ENCODE peak calls at places on chromosomes 16 and 17, in nine cellular contexts. Y is GM20000, T is endothelial cell, S is Peyer's patch, I is lung, J is fibroblast of pulmonary artery, D is A549, H is PC-3, E is heart right ventricle. Z is an unnamed sample.

GRCh38 chr17:55588446-55588845 is 77.2 kb upstream of the SMIM36 start:
- DNase-seq in Y (no peak), T (no peak), S (no peak), I (no peak), J (no peak), D (no peak), H (peak; percentile 19), E (no peak), Z (no peak)

GRCh38 chr16:82681592-82681991 is 54.8 kb downstream of the CDH13 start:
- DNase-seq in Y (no peak), T (no peak), S (no peak), I (no peak), J (no peak), D (no peak), H (peak; percentile 67), E (no peak), Z (no peak)

GRCh38 chr16:57882797-57883196 is 80.5 kb upstream of the KIFC3 start:
- DNase-seq in Y (peak; percentile 19), T (no peak), S (no peak), I (no peak), J (no peak), D (no peak), H (no peak), E (no peak), Z (no peak)

GRCh38 chr16:81864646-81865382 is 85.7 kb downstream of the PLCG2 start:
- DNase-seq in Y (no peak), T (no peak), S (no peak), I (no peak), J (no peak), D (no peak), H (no peak), E (no peak), Z (no peak)

GRCh38 chr16:11234884-11235702 is 20.9 kb downstream of the SOCS1 start:
- DNase-seq in Y (no peak), T (no peak), S (no peak), I (no peak), J (no peak), D (no peak), H (no peak), E (no peak), Z (no peak)

GRCh38 chr17:64150237-64151015 is 20.5 kb upstream of the ERN1 start:
- DNase-seq in Y (no peak), T (no peak), S (peak; percentile 55), I (peak; percentile 69), J (peak; percentile 57), D (no peak), H (no peak), E (no peak), Z (no peak)

GRCh38 chr17:8846768-8847211 is 20.7 kb downstream of the PIK3R6 start:
- DNase-seq in Y (no peak), T (no peak), S (no peak), I (no peak), J (peak; percentile 57), D (no peak), H (peak; percentile 35), E (no peak), Z (no peak)

GRCh38 chr17:42179911-42180410 is 981 bp downstream of the KCNH4 start:
- DNase-seq in Y (peak; percentile 60), T (peak; percentile 71), S (no peak), I (no peak), J (peak; percentile 51), D (no peak), H (no peak), E (peak; percentile 31), Z (peak; percentile 32)

GRCh38 chr16:68356249-68356918 is 45.6 kb downstream of the PRMT7 start:
- DNase-seq in Y (peak; percentile 89), T (no peak), S (peak; percentile 54), I (no peak), J (no peak), D (no peak), H (no peak), E (no peak), Z (no peak)

GRCh38 chr16:68354816-68355215 is 44.0 kb downstream of the PRMT7 start:
- DNase-seq in Y (no peak), T (no peak), S (no peak), I (no peak), J (no peak), D (no peak), H (no peak), E (no peak), Z (no peak)

GRCh38 chr16:68356919-68357286 is 46.1 kb downstream of the PRMT7 start:
- DNase-seq in Y (no peak), T (no peak), S (no peak), I (no peak), J (no peak), D (no peak), H (no peak), E (no peak), Z (no peak)

GRCh38 chr16:68357521-68357922 is 46.7 kb downstream of the PRMT7 start:
- DNase-seq in Y (no peak), T (no peak), S (peak; percentile 52), I (no peak), J (no peak), D (no peak), H (no peak), E (no peak), Z (no peak)

DNA sequence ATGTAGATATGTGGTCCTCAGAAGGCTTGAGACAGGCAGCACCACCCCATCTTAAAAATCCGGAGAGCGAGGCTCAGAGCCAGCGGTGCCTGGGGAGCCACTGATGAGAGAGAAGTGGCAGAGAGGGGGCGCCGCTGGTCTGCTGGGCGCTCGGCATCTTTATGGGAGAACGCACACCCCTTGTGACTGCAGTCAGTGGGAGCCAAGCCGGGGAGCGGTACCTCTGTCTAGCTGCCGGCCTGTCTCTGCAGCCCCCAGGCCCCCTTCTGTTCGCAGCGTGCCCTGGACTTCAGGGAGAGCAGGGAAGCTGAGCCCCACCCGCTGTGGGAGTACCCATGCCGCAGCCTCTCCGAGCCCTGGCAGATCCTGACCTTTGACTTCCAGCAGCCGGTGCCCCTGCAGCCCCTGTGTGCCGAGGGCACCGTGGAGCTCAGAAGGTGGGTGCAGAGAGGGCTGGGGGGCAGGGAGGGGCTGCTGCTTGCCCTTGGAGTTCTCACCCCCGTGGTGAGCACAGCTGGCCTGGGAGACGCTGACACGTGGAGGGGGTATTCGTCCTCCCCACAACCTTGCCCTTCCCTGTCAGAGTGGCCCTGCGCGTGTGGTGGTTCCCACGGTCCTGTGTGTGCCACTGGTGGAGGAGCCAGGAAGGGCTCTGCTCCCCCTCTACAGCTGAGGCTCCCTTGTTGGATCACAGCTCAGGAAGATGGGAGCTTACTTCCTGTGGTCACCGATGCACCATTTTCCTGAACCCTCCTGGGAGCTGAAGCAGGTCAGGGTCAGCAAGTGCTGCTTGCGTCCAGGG is 44.8 kb downstream of the PRMT7 start:
- DNase-seq in Y (no peak), T (no peak), S (no peak), I (no peak), J (no peak), D (no peak), H (no peak), E (no peak), Z (no peak)
- TF ChIP-seq CTCF in Y (no peak), T (no peak), S (no peak), I (no peak), J (no peak), D (no peak), H (peak; percentile 33), E (no peak), Z (no peak)

DNA sequence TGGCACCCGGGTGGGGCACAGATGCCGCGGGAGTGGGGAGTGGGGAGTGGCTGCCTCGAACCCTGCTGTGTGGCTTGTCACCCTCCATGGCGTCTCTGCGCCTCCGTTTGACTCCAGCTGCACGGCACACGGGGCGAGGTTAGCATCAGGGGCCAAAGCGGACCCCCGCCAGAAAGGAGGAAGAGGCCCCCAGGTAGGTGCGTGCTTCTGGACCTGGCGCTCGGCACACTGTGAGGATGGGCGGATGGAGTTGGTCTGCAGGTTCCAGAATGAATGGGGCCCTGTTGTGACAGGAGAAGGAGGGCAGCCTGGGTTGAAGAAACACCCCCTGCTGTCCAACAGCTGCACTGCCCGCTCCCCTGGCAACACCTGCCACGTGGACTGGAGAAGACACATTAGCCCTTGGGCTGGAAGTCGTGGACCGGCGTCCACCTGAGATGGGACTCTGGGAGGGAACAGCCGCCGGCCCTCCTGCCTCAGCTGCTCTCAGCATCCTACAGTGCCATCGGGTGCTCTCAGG is 9.4 kb upstream of the FASN start:
- DNase-seq in Y (peak; percentile 51), T (no peak), S (no peak), I (no peak), J (no peak), D (peak; percentile 62), H (peak; percentile 25), E (no peak), Z (no peak)
- TF ChIP-seq CTCF in Y (peak; percentile 21), T (no peak), S (no peak), I (no peak), J (peak; percentile 29), D (peak; percentile 8), H (peak; percentile 40), E (peak; percentile 9), Z (no peak)

DNA sequence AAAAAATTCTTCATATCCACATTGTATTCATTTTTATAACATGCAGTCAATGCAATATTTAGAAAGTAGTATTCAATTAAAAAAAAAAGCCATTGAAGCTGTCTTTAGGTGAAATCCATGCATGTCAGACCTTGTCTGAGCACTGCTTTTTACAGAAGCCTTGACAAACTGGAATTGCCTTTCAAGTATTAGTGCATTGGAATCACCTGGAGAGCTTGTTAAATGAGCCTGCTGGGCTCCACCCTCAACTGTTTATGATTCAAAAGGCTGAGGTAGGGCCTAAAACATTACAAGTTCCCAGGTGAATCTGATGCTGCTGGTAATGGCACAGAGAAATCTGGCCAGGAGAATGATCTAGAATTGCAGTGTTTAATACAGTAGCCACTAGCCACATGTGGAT is 85.8 kb downstream of the HIC1 start:
- DNase-seq in Y (no peak), T (no peak), S (no peak), I (no peak), J (no peak), D (no peak), H (no peak), E (no peak), Z (no peak)
- TF ChIP-seq CTCF in Y (no peak), T (no peak), S (no peak), I (no peak), J (no peak), D (no peak), H (no peak), E (no peak), Z (no peak)

GRCh38 chr16:68113059-68113757 is 28.0 kb downstream of the NFATC3 start:
- DNase-seq in Y (no peak), T (no peak), S (no peak), I (no peak), J (no peak), D (no peak), H (no peak), E (no peak), Z (no peak)

GRCh38 chr16:68117884-68118283 is 32.7 kb downstream of the NFATC3 start:
- DNase-seq in Y (no peak), T (no peak), S (no peak), I (no peak), J (no peak), D (no peak), H (no peak), E (no peak), Z (no peak)

GRCh38 chr16:68113765-68114240 is 28.6 kb downstream of the NFATC3 start:
- DNase-seq in Y (no peak), T (no peak), S (no peak), I (no peak), J (no peak), D (no peak), H (no peak), E (no peak), Z (no peak)

GRCh38 chr16:68115851-68116250 is 30.7 kb downstream of the NFATC3 start:
- DNase-seq in Y (no peak), T (no peak), S (no peak), I (no peak), J (no peak), D (no peak), H (no peak), E (no peak), Z (no peak)

GRCh38 chr16:68116256-68116853 is 31.2 kb downstream of the NFATC3 start:
- DNase-seq in Y (peak; percentile 24), T (no peak), S (no peak), I (no peak), J (peak; percentile 65), D (peak; percentile 29), H (peak; percentile 48), E (no peak), Z (no peak)
- TF ChIP-seq CTCF in Y (no peak), T (peak; percentile 65), S (peak; percentile 75), I (peak; percentile 17), J (peak; percentile 74), D (peak; percentile 47), H (peak; percentile 59), E (peak; percentile 48), Z (peak; percentile 14)

Z was measured in activated B cell treated with CpG ODN at 0.5 μM for 24 hours.